ENCODE peak calls at places on chromosome 16, in six cellular contexts. One of them, this sample, is unnamed. For H3K4me1, the result is how much of the 10 kb centered on the place peaks cover.

GRCh38 chr16:84294196-84295142 is at the start of gene WFDC1:
- DNase-seq in ovary: no peak
- DNase-seq in heart right ventricle: peak
- DNase-seq in lower lobe of right lung: peak
- DNase-seq in right atrium auricular region: no peak
- DNase-seq in tibial nerve: no peak
- DNase-seq in this sample: peak

GRCh38 chr16:72840591-72841381 is 207.1 kb downstream of the ZFHX3 start:
- DNase-seq in ovary: no peak
- DNase-seq in heart right ventricle: no peak
- DNase-seq in lower lobe of right lung: no peak
- DNase-seq in right atrium auricular region: no peak
- DNase-seq in tibial nerve: no peak
- DNase-seq in this sample: no peak

GRCh38 chr16:13436641-13437423 is 483.1 kb upstream of the ERCC4 start:
- DNase-seq in ovary: no peak
- DNase-seq in heart right ventricle: no peak
- DNase-seq in lower lobe of right lung: no peak
- DNase-seq in right atrium auricular region: no peak
- DNase-seq in tibial nerve: no peak
- DNase-seq in this sample: no peak

GRCh38 chr16:3999890-4000325 is 116.3 kb downstream of the ADCY9 start:
- DNase-seq in ovary: no peak
- DNase-seq in heart right ventricle: no peak
- DNase-seq in lower lobe of right lung: no peak
- DNase-seq in right atrium auricular region: no peak
- DNase-seq in tibial nerve: no peak
- DNase-seq in this sample: no peak

GRCh38 chr16:31130899-31131298 is 4.6 kb downstream of the PRSS8 start:
- DNase-seq in ovary: no peak
- DNase-seq in heart right ventricle: no peak
- DNase-seq in lower lobe of right lung: peak
- DNase-seq in right atrium auricular region: no peak
- DNase-seq in tibial nerve: no peak
- DNase-seq in this sample: peak

GRCh38 chr16:55948230-55948629 is 73.1 kb upstream of the CES5A start:
- DNase-seq in ovary: no peak
- DNase-seq in heart right ventricle: no peak
- DNase-seq in lower lobe of right lung: no peak
- DNase-seq in right atrium auricular region: no peak
- DNase-seq in tibial nerve: no peak
- DNase-seq in this sample: no peak

GRCh38 chr16:50721549-50722409 is 20.1 kb upstream of the CYLD start:
- DNase-seq in ovary: no peak
- DNase-seq in heart right ventricle: no peak
- DNase-seq in lower lobe of right lung: no peak
- DNase-seq in right atrium auricular region: no peak
- DNase-seq in tibial nerve: no peak
- DNase-seq in this sample: no peak

GRCh38 chr16:30570621-30571443 is 682 bp downstream of the ZNF688 start:
- DNase-seq in ovary: peak
- DNase-seq in heart right ventricle: peak
- DNase-seq in lower lobe of right lung: peak
- DNase-seq in right atrium auricular region: no peak
- DNase-seq in tibial nerve: peak
- DNase-seq in this sample: peak

GRCh38 chr16:51607202-51607756 is 456.2 kb upstream of the SALL1 start:
- DNase-seq in ovary: no peak
- DNase-seq in heart right ventricle: no peak
- DNase-seq in lower lobe of right lung: no peak
- DNase-seq in right atrium auricular region: no peak
- DNase-seq in tibial nerve: no peak
- DNase-seq in this sample: no peak

GRCh38 chr16:50215680-50216079 is 50.7 kb upstream of the ADCY7 start:
- DNase-seq in ovary: no peak
- DNase-seq in heart right ventricle: no peak
- DNase-seq in lower lobe of right lung: no peak
- DNase-seq in right atrium auricular region: no peak
- DNase-seq in tibial nerve: no peak
- DNase-seq in this sample: no peak

GRCh38 chr16:76797457-76797856 is 393.5 kb upstream of the MON1B start:
- DNase-seq in ovary: no peak
- DNase-seq in heart right ventricle: no peak
- DNase-seq in lower lobe of right lung: no peak
- DNase-seq in right atrium auricular region: no peak
- DNase-seq in tibial nerve: no peak
- DNase-seq in this sample: no peak

GRCh38 chr16:87571868-87572244 is 30.5 kb upstream of the JPH3 start:
- DNase-seq in ovary: no peak
- DNase-seq in heart right ventricle: no peak
- DNase-seq in lower lobe of right lung: no peak
- DNase-seq in right atrium auricular region: no peak
- DNase-seq in tibial nerve: no peak
- DNase-seq in this sample: no peak

GRCh38 chr16:57887711-57888110 is 83.2 kb downstream of the CNGB1 start:
- DNase-seq in ovary: no peak
- DNase-seq in heart right ventricle: no peak
- DNase-seq in lower lobe of right lung: no peak
- DNase-seq in right atrium auricular region: no peak
- DNase-seq in tibial nerve: no peak
- DNase-seq in this sample: no peak

GRCh38 chr16:53224932-53225533 is 170.2 kb downstream of the CHD9 start:
- DNase-seq in ovary: no peak
- DNase-seq in heart right ventricle: no peak
- DNase-seq in lower lobe of right lung: no peak
- DNase-seq in right atrium auricular region: no peak
- DNase-seq in tibial nerve: no peak
- DNase-seq in this sample: no peak

GRCh38 chr16:81629032-81629802 is 149.9 kb upstream of the PLCG2 start:
- DNase-seq in ovary: no peak
- DNase-seq in heart right ventricle: no peak
- DNase-seq in lower lobe of right lung: no peak
- DNase-seq in right atrium auricular region: no peak
- DNase-seq in tibial nerve: no peak
- DNase-seq in this sample: no peak

GRCh38 chr16:86680137-86680536 is 101.8 kb downstream of the FOXL1 start:
- DNase-seq in ovary: no peak
- DNase-seq in heart right ventricle: no peak
- DNase-seq in lower lobe of right lung: no peak
- DNase-seq in right atrium auricular region: peak
- DNase-seq in tibial nerve: no peak
- DNase-seq in this sample: no peak

GRCh38 chr16:84532299-84532724 is 27.9 kb upstream of the MEAK7 start:
- DNase-seq in ovary: peak
- DNase-seq in heart right ventricle: peak
- DNase-seq in lower lobe of right lung: no peak
- DNase-seq in right atrium auricular region: peak
- DNase-seq in tibial nerve: peak
- DNase-seq in this sample: no peak

DNA sequence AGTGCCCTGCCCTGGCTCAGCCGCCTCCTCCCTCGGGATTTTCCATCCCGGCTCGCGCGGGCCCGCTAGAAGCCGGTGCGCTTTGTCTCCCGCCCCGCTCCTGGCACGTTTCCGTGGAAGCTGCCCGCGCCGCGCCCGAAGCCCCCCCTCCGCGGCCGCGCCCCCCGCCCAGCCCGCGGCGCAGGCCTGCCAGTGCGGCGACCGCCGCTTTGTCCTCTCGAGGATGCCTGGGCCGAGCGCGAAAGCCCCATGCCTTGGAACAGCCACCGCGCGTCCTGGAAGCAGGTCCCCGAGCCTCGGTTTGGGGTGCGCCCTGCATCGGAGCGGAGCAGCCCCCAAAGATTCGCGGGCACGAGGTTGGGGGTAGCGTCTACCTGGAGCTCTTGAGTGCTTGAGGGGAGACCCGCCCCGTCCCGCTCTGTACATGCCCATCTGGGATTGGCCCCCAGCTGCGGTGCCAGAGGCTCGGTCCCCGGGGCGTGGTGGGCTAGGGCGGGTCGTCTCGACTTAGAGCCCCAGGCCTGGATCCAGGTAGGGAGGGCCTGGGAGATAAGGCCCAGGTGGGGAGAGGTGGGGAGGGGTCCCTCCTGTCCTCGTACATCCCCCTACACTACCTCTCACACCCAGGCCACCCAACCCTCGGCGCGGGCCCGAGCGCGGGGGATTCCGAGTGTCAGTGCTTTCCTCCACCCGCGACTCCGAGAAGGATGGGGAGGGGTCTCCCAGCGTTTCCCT is 1.2 kb downstream of the SMPD3 start:
- DNase-seq in ovary: peak
- DNase-seq in heart right ventricle: no peak
- DNase-seq in lower lobe of right lung: no peak
- DNase-seq in right atrium auricular region: no peak
- DNase-seq in tibial nerve: no peak
- DNase-seq in this sample: no peak
- H3K4me3 ChIP-seq in ovary: no peak
- H3K4me3 ChIP-seq in heart right ventricle: no peak
- H3K4me3 ChIP-seq in lower lobe of right lung: peak
- H3K4me3 ChIP-seq in right atrium auricular region: no peak
- H3K4me3 ChIP-seq in tibial nerve: no peak
- H3K4me3 ChIP-seq in this sample: peak

GRCh38 chr16:11484691-11485258 is 101.9 kb downstream of the LITAF start:
- DNase-seq in ovary: no peak
- DNase-seq in heart right ventricle: no peak
- DNase-seq in lower lobe of right lung: no peak
- DNase-seq in right atrium auricular region: no peak
- DNase-seq in tibial nerve: no peak
- DNase-seq in this sample: no peak

GRCh38 chr16:11482946-11483748 is 103.6 kb downstream of the LITAF start:
- DNase-seq in ovary: no peak
- DNase-seq in heart right ventricle: no peak
- DNase-seq in lower lobe of right lung: no peak
- DNase-seq in right atrium auricular region: no peak
- DNase-seq in tibial nerve: no peak
- DNase-seq in this sample: no peak

GRCh38 chr16:11479916-11480315 is 106.8 kb downstream of the LITAF start:
- DNase-seq in ovary: no peak
- DNase-seq in heart right ventricle: no peak
- DNase-seq in lower lobe of right lung: no peak
- DNase-seq in right atrium auricular region: no peak
- DNase-seq in tibial nerve: no peak
- DNase-seq in this sample: no peak

GRCh38 chr16:11480634-11481033 is 106.1 kb downstream of the LITAF start:
- DNase-seq in ovary: no peak
- DNase-seq in heart right ventricle: no peak
- DNase-seq in lower lobe of right lung: no peak
- DNase-seq in right atrium auricular region: no peak
- DNase-seq in tibial nerve: no peak
- DNase-seq in this sample: no peak

DNA sequence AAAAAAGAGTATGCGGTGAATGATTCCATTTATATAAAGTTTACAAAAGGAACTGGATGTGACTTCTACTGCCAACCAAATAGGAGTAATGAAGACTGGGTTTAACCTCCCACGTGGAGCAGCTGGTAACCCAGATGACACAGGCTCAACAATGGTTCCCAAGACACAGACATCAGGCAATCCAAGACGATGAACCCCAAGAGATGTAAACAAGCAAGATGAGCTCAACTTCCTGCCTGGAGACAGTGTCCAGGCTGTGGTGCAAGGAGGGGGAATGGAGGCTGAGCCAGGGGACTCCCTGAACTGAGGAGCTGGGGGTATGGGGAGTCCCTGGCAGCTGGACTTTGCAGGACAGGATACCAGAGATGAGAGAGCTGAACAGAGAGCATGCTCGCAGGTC is 104.7 kb downstream of the LITAF start:
- DNase-seq in ovary: no peak
- DNase-seq in heart right ventricle: no peak
- DNase-seq in lower lobe of right lung: no peak
- DNase-seq in right atrium auricular region: no peak
- DNase-seq in tibial nerve: no peak
- DNase-seq in this sample: no peak
- H3K4me1 ChIP-seq in ovary: under half
- H3K4me1 ChIP-seq in heart right ventricle: under half
- H3K4me1 ChIP-seq in lower lobe of right lung: under half
- H3K4me1 ChIP-seq in right atrium auricular region: under half
- H3K4me1 ChIP-seq in tibial nerve: under half
- H3K4me1 ChIP-seq in this sample: under half

GRCh38 chr16:54281535-54282201 is 4.9 kb downstream of the IRX3 start:
- DNase-seq in ovary: peak
- DNase-seq in heart right ventricle: no peak
- DNase-seq in lower lobe of right lung: no peak
- DNase-seq in right atrium auricular region: no peak
- DNase-seq in tibial nerve: no peak
- DNase-seq in this sample: peak

GRCh38 chr16:54282923-54283734 is 3.5 kb downstream of the IRX3 start:
- DNase-seq in ovary: peak
- DNase-seq in heart right ventricle: no peak
- DNase-seq in lower lobe of right lung: no peak
- DNase-seq in right atrium auricular region: no peak
- DNase-seq in tibial nerve: no peak
- DNase-seq in this sample: no peak

GRCh38 chr16:54283735-54284318 is 2.8 kb downstream of the IRX3 start:
- DNase-seq in ovary: peak
- DNase-seq in heart right ventricle: no peak
- DNase-seq in lower lobe of right lung: no peak
- DNase-seq in right atrium auricular region: no peak
- DNase-seq in tibial nerve: no peak
- DNase-seq in this sample: no peak

GRCh38 chr16:54280751-54281150 is 5.8 kb downstream of the IRX3 start:
- DNase-seq in ovary: no peak
- DNase-seq in heart right ventricle: no peak
- DNase-seq in lower lobe of right lung: no peak
- DNase-seq in right atrium auricular region: no peak
- DNase-seq in tibial nerve: no peak
- DNase-seq in this sample: no peak

GRCh38 chr16:54282202-54282922 is 4.2 kb downstream of the IRX3 start:
- DNase-seq in ovary: peak
- DNase-seq in heart right ventricle: peak
- DNase-seq in lower lobe of right lung: peak
- DNase-seq in right atrium auricular region: peak
- DNase-seq in tibial nerve: no peak
- DNase-seq in this sample: peak
- TF ChIP-seq CTCF in ovary: no peak
- TF ChIP-seq CTCF in heart right ventricle: peak
- TF ChIP-seq CTCF in lower lobe of right lung: peak
- TF ChIP-seq CTCF in right atrium auricular region: peak
- TF ChIP-seq CTCF in tibial nerve: no peak
- TF ChIP-seq CTCF in this sample: peak

GRCh38 chr16:75252946-75253911 is 1.8 kb upstream of the BCAR1 start:
- DNase-seq in ovary: peak
- DNase-seq in heart right ventricle: peak
- DNase-seq in lower lobe of right lung: peak
- DNase-seq in right atrium auricular region: no peak
- DNase-seq in tibial nerve: no peak
- DNase-seq in this sample: peak

GRCh38 chr16:75250089-75250808 is 1.2 kb downstream of the BCAR1 start:
- DNase-seq in ovary: peak
- DNase-seq in heart right ventricle: peak
- DNase-seq in lower lobe of right lung: no peak
- DNase-seq in right atrium auricular region: no peak
- DNase-seq in tibial nerve: no peak
- DNase-seq in this sample: peak

GRCh38 chr16:75250809-75251279 is 580 bp downstream of the BCAR1 start:
- DNase-seq in ovary: peak
- DNase-seq in heart right ventricle: peak
- DNase-seq in lower lobe of right lung: no peak
- DNase-seq in right atrium auricular region: no peak
- DNase-seq in tibial nerve: no peak
- DNase-seq in this sample: peak

GRCh38 chr16:75251280-75252048 is at the start of gene BCAR1:
- DNase-seq in ovary: peak
- DNase-seq in heart right ventricle: peak
- DNase-seq in lower lobe of right lung: peak
- DNase-seq in right atrium auricular region: peak
- DNase-seq in tibial nerve: peak
- DNase-seq in this sample: peak

GRCh38 chr16:75252049-75252864 is 833 bp upstream of the BCAR1 start:
- DNase-seq in ovary: peak
- DNase-seq in heart right ventricle: no peak
- DNase-seq in lower lobe of right lung: no peak
- DNase-seq in right atrium auricular region: no peak
- DNase-seq in tibial nerve: no peak
- DNase-seq in this sample: no peak
- H3K4me3 ChIP-seq in ovary: peak
- H3K4me3 ChIP-seq in heart right ventricle: peak
- H3K4me3 ChIP-seq in lower lobe of right lung: peak
- H3K4me3 ChIP-seq in right atrium auricular region: no peak
- H3K4me3 ChIP-seq in tibial nerve: no peak
- H3K4me3 ChIP-seq in this sample: peak

This sample was measured in upper lobe of right lung.